ENCODE peak calls at places on chromosomes 2 and 18, in five cellular contexts. One of them, this sample, is unnamed.

GRCh38 chr2:127118038-127118437 is 11.1 kb upstream of the BIN1 start:
- DNase-seq in CD8-positive, alpha-beta memory T cell: no peak
- DNase-seq in A549: no peak
- DNase-seq in heart left ventricle: no peak
- DNase-seq in keratinocyte: no peak
- DNase-seq in this sample: no peak

GRCh38 chr18:30712383-30712782 is 330.2 kb downstream of the DSC3 start:
- DNase-seq in CD8-positive, alpha-beta memory T cell: no peak
- DNase-seq in A549: no peak
- DNase-seq in heart left ventricle: no peak
- DNase-seq in keratinocyte: no peak
- DNase-seq in this sample: no peak

GRCh38 chr2:21270658-21271057 is 146.9 kb downstream of the TDRD15 start:
- DNase-seq in CD8-positive, alpha-beta memory T cell: no peak
- DNase-seq in A549: no peak
- DNase-seq in heart left ventricle: peak; percentile 92
- DNase-seq in keratinocyte: no peak
- DNase-seq in this sample: peak; percentile 83

GRCh38 chr2:217851191-217852020 is 151.4 kb downstream of the TNS1 start:
- DNase-seq in CD8-positive, alpha-beta memory T cell: no peak
- DNase-seq in A549: no peak
- DNase-seq in heart left ventricle: peak; percentile 73
- DNase-seq in keratinocyte: no peak
- DNase-seq in this sample: no peak

GRCh38 chr2:43839776-43840564 is 1.2 kb downstream of the ABCG8 start:
- DNase-seq in CD8-positive, alpha-beta memory T cell: no peak
- DNase-seq in A549: no peak
- DNase-seq in heart left ventricle: no peak
- DNase-seq in keratinocyte: no peak
- DNase-seq in this sample: no peak

GRCh38 chr2:147174824-147175254 is 670.0 kb upstream of the ACVR2A start:
- DNase-seq in CD8-positive, alpha-beta memory T cell: no peak
- DNase-seq in A549: no peak
- DNase-seq in heart left ventricle: no peak
- DNase-seq in keratinocyte: no peak
- DNase-seq in this sample: no peak

GRCh38 chr2:197866449-197866848 is 62.1 kb downstream of the PLCL1 start:
- DNase-seq in CD8-positive, alpha-beta memory T cell: no peak
- DNase-seq in A549: no peak
- DNase-seq in heart left ventricle: no peak
- DNase-seq in keratinocyte: no peak
- DNase-seq in this sample: no peak

GRCh38 chr2:164969909-164970690 is 14.8 kb upstream of the SLC38A11 start:
- DNase-seq in CD8-positive, alpha-beta memory T cell: no peak
- DNase-seq in A549: no peak
- DNase-seq in heart left ventricle: no peak
- DNase-seq in keratinocyte: no peak
- DNase-seq in this sample: no peak

GRCh38 chr18:48946329-48946835 is 4.4 kb downstream of the SMAD7 start:
- DNase-seq in CD8-positive, alpha-beta memory T cell: no peak
- DNase-seq in A549: no peak
- DNase-seq in heart left ventricle: no peak
- DNase-seq in keratinocyte: no peak
- DNase-seq in this sample: no peak

GRCh38 chr2:18273205-18273604 is 287.2 kb downstream of the RDH14 start:
- DNase-seq in CD8-positive, alpha-beta memory T cell: no peak
- DNase-seq in A549: no peak
- DNase-seq in heart left ventricle: no peak
- DNase-seq in keratinocyte: no peak
- DNase-seq in this sample: no peak

GRCh38 chr18:25561923-25562322 is 210.0 kb upstream of the ZNF521 start:
- DNase-seq in CD8-positive, alpha-beta memory T cell: no peak
- DNase-seq in A549: peak; percentile 2
- DNase-seq in heart left ventricle: no peak
- DNase-seq in keratinocyte: no peak
- DNase-seq in this sample: no peak

GRCh38 chr2:84830095-84830494 is 50.8 kb downstream of the TRABD2A start:
- DNase-seq in CD8-positive, alpha-beta memory T cell: no peak
- DNase-seq in A549: no peak
- DNase-seq in heart left ventricle: peak; percentile 68
- DNase-seq in keratinocyte: no peak
- DNase-seq in this sample: peak; percentile 26

GRCh38 chr2:27992787-27993747 is 102.5 kb downstream of the BABAM2 start:
- DNase-seq in CD8-positive, alpha-beta memory T cell: no peak
- DNase-seq in A549: peak; percentile 68
- DNase-seq in heart left ventricle: no peak
- DNase-seq in keratinocyte: no peak
- DNase-seq in this sample: no peak

GRCh38 chr2:163801499-163801893 is 65.7 kb upstream of the FIGN start:
- DNase-seq in CD8-positive, alpha-beta memory T cell: no peak
- DNase-seq in A549: no peak
- DNase-seq in heart left ventricle: no peak
- DNase-seq in keratinocyte: no peak
- DNase-seq in this sample: no peak

GRCh38 chr2:97819769-97820168 is 106.4 kb downstream of the ZAP70 start:
- DNase-seq in CD8-positive, alpha-beta memory T cell: no peak
- DNase-seq in A549: no peak
- DNase-seq in heart left ventricle: no peak
- DNase-seq in keratinocyte: no peak
- DNase-seq in this sample: no peak

GRCh38 chr2:187553908-187554703 is at the start of gene TFPI:
- DNase-seq in CD8-positive, alpha-beta memory T cell: no peak
- DNase-seq in A549: no peak
- DNase-seq in heart left ventricle: no peak
- DNase-seq in keratinocyte: no peak
- DNase-seq in this sample: no peak

DNA sequence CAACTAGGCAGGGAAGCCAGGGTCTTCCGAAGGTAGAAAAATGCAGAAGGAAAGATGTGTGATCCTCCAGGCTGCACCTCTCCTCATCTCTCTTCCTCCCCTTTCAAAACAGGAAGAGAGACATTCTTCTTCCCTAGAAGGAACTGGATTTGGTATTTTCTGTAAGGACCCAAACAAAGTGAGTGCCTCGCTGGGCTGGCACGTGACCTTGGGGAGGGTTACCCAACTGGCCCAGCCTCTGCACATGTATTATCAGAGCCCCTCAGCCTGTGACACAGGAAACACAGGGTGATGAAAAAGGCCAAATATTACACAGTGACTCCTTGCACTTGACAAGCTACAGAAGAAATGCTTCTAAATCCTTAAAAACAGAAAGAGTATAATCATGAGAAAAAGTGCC is 2.3 kb downstream of the HJURP start:
- DNase-seq in CD8-positive, alpha-beta memory T cell: no peak
- DNase-seq in A549: no peak
- DNase-seq in heart left ventricle: no peak
- DNase-seq in keratinocyte: no peak
- DNase-seq in this sample: no peak
- H3K4me1 ChIP-seq in CD8-positive, alpha-beta memory T cell: peaks cover 13% of the 10 kb centered on the region
- H3K4me1 ChIP-seq in A549: peaks cover 57% of the 10 kb centered on the region
- H3K4me1 ChIP-seq in heart left ventricle: peaks cover 8% of the 10 kb centered on the region
- H3K4me1 ChIP-seq in keratinocyte: peaks cover 21% of the 10 kb centered on the region
- H3K4me1 ChIP-seq in this sample: peaks cover 17% of the 10 kb centered on the region

DNA sequence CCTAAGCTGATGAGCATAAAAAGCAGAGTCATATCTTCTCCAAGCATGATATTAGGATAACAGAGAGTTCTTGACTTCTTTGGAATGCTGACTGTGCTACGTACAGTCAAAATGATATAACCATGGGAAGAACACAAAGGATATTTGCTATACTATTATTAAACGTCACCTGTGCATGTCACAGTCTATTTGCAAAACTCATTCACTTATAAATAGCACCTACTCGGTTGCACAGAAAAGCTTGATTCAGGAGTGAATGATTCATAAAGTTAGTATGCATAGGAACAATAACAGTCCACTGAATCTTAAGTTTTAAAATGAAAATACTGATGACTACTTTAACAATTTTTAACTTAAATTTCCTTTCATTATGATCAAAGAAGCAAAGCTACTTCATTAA is 83.3 kb downstream of the SP3 start:
- DNase-seq in CD8-positive, alpha-beta memory T cell: no peak
- DNase-seq in A549: no peak
- DNase-seq in heart left ventricle: no peak
- DNase-seq in keratinocyte: no peak
- DNase-seq in this sample: no peak
- H3K4me3 ChIP-seq in CD8-positive, alpha-beta memory T cell: no peak overlapping the region
- H3K4me3 ChIP-seq in A549: no peak overlapping the region
- H3K4me3 ChIP-seq in heart left ventricle: no peak overlapping the region
- H3K4me3 ChIP-seq in keratinocyte: no peak overlapping the region
- H3K4me3 ChIP-seq in this sample: no peak overlapping the region

DNA sequence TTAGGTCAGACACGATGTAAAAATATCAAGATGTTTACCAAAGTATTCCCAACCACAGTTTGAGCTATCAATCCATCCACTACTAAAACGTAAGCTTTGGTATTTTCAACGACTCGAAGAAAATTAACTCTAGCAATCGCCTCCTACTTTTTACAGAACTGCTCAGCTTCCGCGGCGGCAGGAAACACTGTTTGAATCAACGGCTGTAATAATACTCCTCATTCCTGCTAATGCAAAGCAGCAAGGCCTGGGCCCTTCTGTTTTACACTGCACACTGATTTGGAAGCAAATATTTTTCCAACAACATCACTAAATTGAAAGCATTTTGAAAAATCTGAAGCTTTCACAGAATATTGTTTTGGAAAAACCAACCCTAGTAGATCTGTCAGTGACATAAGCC is 261.2 kb downstream of the TXNL1 start:
- DNase-seq in CD8-positive, alpha-beta memory T cell: no peak
- DNase-seq in A549: no peak
- DNase-seq in heart left ventricle: no peak
- DNase-seq in keratinocyte: no peak
- DNase-seq in this sample: no peak
- H3K27ac ChIP-seq in CD8-positive, alpha-beta memory T cell: no peak overlapping the region
- H3K27ac ChIP-seq in A549: no peak overlapping the region
- H3K27ac ChIP-seq in heart left ventricle: no peak overlapping the region
- H3K27ac ChIP-seq in keratinocyte: no peak overlapping the region
- H3K27ac ChIP-seq in this sample: peak overlapping the region; percentile 46

GRCh38 chr2:45439788-45440773 is 171.0 kb downstream of the SRBD1 start:
- DNase-seq in CD8-positive, alpha-beta memory T cell: no peak
- DNase-seq in A549: no peak
- DNase-seq in heart left ventricle: no peak
- DNase-seq in keratinocyte: no peak
- DNase-seq in this sample: no peak

GRCh38 chr2:45438872-45439665 is 172.0 kb downstream of the SRBD1 start:
- DNase-seq in CD8-positive, alpha-beta memory T cell: no peak
- DNase-seq in A549: no peak
- DNase-seq in heart left ventricle: no peak
- DNase-seq in keratinocyte: no peak
- DNase-seq in this sample: no peak

GRCh38 chr2:45442026-45442425 is 169.0 kb downstream of the SRBD1 start:
- DNase-seq in CD8-positive, alpha-beta memory T cell: no peak
- DNase-seq in A549: no peak
- DNase-seq in heart left ventricle: no peak
- DNase-seq in keratinocyte: no peak
- DNase-seq in this sample: no peak

GRCh38 chr2:45443012-45443411 is 168.1 kb downstream of the SRBD1 start:
- DNase-seq in CD8-positive, alpha-beta memory T cell: no peak
- DNase-seq in A549: no peak
- DNase-seq in heart left ventricle: no peak
- DNase-seq in keratinocyte: no peak
- DNase-seq in this sample: no peak

DNA sequence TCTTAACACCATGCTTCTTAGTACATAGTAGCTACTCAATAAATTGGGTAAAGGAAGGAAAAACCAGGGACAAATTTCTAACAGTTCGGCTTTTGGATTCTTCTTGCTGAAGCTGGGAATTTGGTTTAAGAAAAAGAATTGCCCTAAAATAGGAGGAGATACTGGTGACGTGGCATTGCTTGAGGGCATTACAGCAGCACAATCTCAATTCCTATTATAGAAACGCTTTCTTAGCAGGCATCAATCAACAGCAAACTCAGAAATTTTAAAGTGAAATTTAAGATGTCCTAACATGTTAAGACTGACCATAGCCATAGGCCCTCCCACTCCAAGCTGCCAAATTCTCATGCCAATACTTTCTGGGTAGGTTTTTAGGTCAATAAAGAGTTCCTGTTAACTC is 169.5 kb downstream of the SRBD1 start:
- DNase-seq in CD8-positive, alpha-beta memory T cell: no peak
- DNase-seq in A549: no peak
- DNase-seq in heart left ventricle: no peak
- DNase-seq in keratinocyte: no peak
- DNase-seq in this sample: no peak
- H3K4me1 ChIP-seq in CD8-positive, alpha-beta memory T cell: peaks cover 4% of the 10 kb centered on the region
- H3K4me1 ChIP-seq in A549: peaks cover 17% of the 10 kb centered on the region
- H3K4me1 ChIP-seq in heart left ventricle: no peaks in the 10 kb centered on the region
- H3K4me1 ChIP-seq in keratinocyte: no peaks in the 10 kb centered on the region
- H3K4me1 ChIP-seq in this sample: no peaks in the 10 kb centered on the region

GRCh38 chr18:61337527-61337926 is 4.3 kb downstream of the CDH20 start:
- DNase-seq in CD8-positive, alpha-beta memory T cell: no peak
- DNase-seq in A549: no peak
- DNase-seq in heart left ventricle: no peak
- DNase-seq in keratinocyte: no peak
- DNase-seq in this sample: no peak
- H3K4me3 ChIP-seq in CD8-positive, alpha-beta memory T cell: no peak overlapping the region
- H3K4me3 ChIP-seq in A549: no peak overlapping the region
- H3K4me3 ChIP-seq in heart left ventricle: no peak overlapping the region
- H3K4me3 ChIP-seq in keratinocyte: no peak overlapping the region
- H3K4me3 ChIP-seq in this sample: no peak overlapping the region

GRCh38 chr2:209929369-209929768 is 73.1 kb upstream of the RPE start:
- DNase-seq in CD8-positive, alpha-beta memory T cell: no peak
- DNase-seq in A549: no peak
- DNase-seq in heart left ventricle: no peak
- DNase-seq in keratinocyte: no peak
- DNase-seq in this sample: no peak
- H3K27ac ChIP-seq in CD8-positive, alpha-beta memory T cell: no peak overlapping the region
- H3K27ac ChIP-seq in A549: no peak overlapping the region
- H3K27ac ChIP-seq in heart left ventricle: no peak overlapping the region
- H3K27ac ChIP-seq in keratinocyte: no peak overlapping the region
- H3K27ac ChIP-seq in this sample: no peak overlapping the region

DNA sequence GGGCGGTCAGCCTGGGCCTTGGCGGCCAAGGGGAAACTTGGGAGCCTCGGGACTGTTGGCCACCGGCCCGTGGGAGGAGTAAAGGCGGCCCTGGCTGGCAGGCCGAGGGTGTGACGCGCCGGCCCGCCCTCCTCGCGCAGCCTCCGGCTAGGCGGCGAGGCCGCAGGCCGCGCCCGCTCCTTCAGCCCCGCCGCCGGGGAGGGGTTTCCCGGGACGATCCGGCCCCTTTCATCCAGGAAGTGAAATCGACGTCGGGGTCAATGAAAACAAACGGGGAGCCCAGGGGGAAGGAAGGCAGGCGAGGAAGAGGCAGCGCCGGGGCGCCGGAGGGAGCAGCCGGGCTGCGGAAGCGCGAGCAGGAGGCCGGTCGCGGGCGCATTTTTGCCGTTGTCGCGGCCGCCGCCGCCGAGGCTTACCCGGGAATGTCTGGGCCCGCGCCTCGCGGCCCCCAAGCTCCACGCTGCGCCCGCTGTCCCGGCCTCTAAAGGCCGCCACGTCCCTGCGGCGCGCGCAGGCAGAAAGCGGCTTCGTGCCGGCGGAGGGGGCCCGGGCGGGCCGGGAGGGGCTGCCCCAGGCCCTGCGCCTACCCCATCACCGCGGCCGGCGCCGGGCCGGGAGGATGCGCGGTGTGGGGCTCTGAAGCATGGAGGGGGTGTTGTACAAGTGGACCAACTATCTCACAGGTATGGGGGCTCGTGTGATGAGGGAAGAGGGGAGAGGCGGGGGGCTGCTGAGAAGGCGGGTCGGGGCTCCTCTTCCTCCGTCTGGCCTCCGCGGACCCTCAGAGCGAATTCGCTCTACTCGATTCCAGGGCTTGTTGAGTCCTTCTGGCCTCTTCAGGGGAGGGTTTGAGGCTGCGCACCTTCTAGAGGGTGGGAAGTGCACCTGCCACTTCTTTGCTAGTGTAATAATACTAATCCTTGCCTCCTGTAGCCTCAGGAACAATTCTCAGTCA is at the start of gene PLEKHA3:
- DNase-seq in CD8-positive, alpha-beta memory T cell: peak; percentile 68
- DNase-seq in A549: peak; percentile 88
- DNase-seq in heart left ventricle: peak; percentile 99
- DNase-seq in keratinocyte: peak; percentile 53
- DNase-seq in this sample: peak; percentile 97
- H3K4me1 ChIP-seq in CD8-positive, alpha-beta memory T cell: peaks cover 41% of the 10 kb centered on the region
- H3K4me1 ChIP-seq in A549: peaks cover 55% of the 10 kb centered on the region
- H3K4me1 ChIP-seq in heart left ventricle: peaks cover 26% of the 10 kb centered on the region
- H3K4me1 ChIP-seq in keratinocyte: peaks cover 27% of the 10 kb centered on the region
- H3K4me1 ChIP-seq in this sample: peaks cover 79% of the 10 kb centered on the region